ENCODE peak calls at places on chromosomes 4 and X, in eight cellular contexts. S is hippocampal formation; I is GM20000; O is AML-193; E is body of pancreas; G is OCI-LY7; Y is stomach; U is stimulated activated CD8-positive, alpha-beta memory T cell treated with anti-CD3 and anti-CD28 coated beads, Interleukin-4, amount 100 ng/mL, for 1 hour. J is an unnamed sample.

GRCh38 chr4:163540977-163541376 is 46.5 kb downstream of the TMA16 start:
- DNase-seq in S (no peak), I (no peak), O (no peak), E (no peak), G (no peak), Y (no peak), U (no peak), J (no peak)

GRCh38 chr4:190016369-190017289 is 10.4 kb downstream of the FRG2 start:
- DNase-seq in S (no peak), I (no peak), O (no peak), E (no peak), G (no peak), Y (no peak), U (no peak), J (no peak)

GRCh38 chrX:119189586-119189985 is 46.5 kb upstream of the PGRMC1 start:
- DNase-seq in S (no peak), I (no peak), O (no peak), E (no peak), G (no peak), Y (no peak), U (no peak), J (no peak)

GRCh38 chrX:115372026-115372610 is 82.6 kb downstream of the LUZP4 start:
- DNase-seq in S (no peak), I (no peak), O (no peak), E (no peak), G (no peak), Y (no peak), U (no peak), J (no peak)

GRCh38 chrX:2677764-2678163 is 13.3 kb upstream of the CD99 start:
- DNase-seq in S (no peak), I (no peak), O (no peak), E (peak), G (no peak), Y (peak), U (no peak), J (no peak)

GRCh38 chr4:77156912-77157858 is at the start of gene CCNG2:
- DNase-seq in S (peak), I (peak), O (peak), E (peak), G (peak), Y (peak), U (peak), J (no peak)

GRCh38 chr4:161555689-161556660 is 607.8 kb downstream of the FSTL5 start:
- DNase-seq in S (no peak), I (peak), O (no peak), E (no peak), G (no peak), Y (no peak), U (no peak), J (no peak)

GRCh38 chrX:9367437-9367836 is 97.4 kb upstream of the TBL1X start:
- DNase-seq in S (no peak), I (no peak), O (no peak), E (no peak), G (no peak), Y (no peak), U (no peak), J (no peak)

GRCh38 chrX:115948018-115948923 is 222.3 kb upstream of the AGTR2 start:
- DNase-seq in S (no peak), I (no peak), O (no peak), E (no peak), G (no peak), Y (no peak), U (no peak), J (no peak)

J was measured in GM12892.